ENCODE peak calls at places on chromosome 16, in six cellular contexts. O is GM04504, P is foreskin fibroblast, Z is IMR-90, B is GM23248, I is RWPE1. T is an unnamed sample.

GRCh38 chr16:65176603-65177002 is 54.7 kb upstream of the CDH11 start:
- DNase-seq in I (no peak), O (peak; percentile 61), P (peak; percentile 76), Z (peak; percentile 93), B (peak; percentile 86), T (peak; percentile 46)

GRCh38 chr16:17173134-17173729 is 297.5 kb downstream of the XYLT1 start:
- DNase-seq in Z (peak; percentile 63), B (peak; percentile 65), P (peak; percentile 50), I (peak; percentile 5), O (peak; percentile 17), T (no peak)

GRCh38 chr16:495127-495748 is 32.3 kb upstream of the CAPN15 start:
- DNase-seq in Z (peak; percentile 27), I (peak; percentile 26), O (no peak), B (peak; percentile 58), P (peak; percentile 58), T (peak; percentile 94)

GRCh38 chr16:4869147-4869790 is 22.0 kb downstream of the UBN1 start:
- DNase-seq in I (no peak), B (no peak), P (no peak), O (no peak), Z (no peak), T (no peak)

GRCh38 chr16:84156342-84156784 is 11.3 kb downstream of the DNAAF1 start:
- DNase-seq in I (no peak), O (no peak), P (peak; percentile 51), B (peak; percentile 42), Z (no peak), T (no peak)

GRCh38 chr16:13873835-13874438 is 46.0 kb upstream of the ERCC4 start:
- DNase-seq in B (peak; percentile 21), O (no peak), I (peak; percentile 14), P (peak; percentile 8), Z (peak; percentile 2), T (no peak)

GRCh38 chr16:51465026-51465425 is 314.0 kb upstream of the SALL1 start:
- DNase-seq in Z (peak; percentile 47), B (peak; percentile 68), O (peak; percentile 48), P (peak; percentile 71), I (no peak), T (no peak)

GRCh38 chr16:48409839-48410610 is 24.8 kb upstream of the SIAH1 start:
- DNase-seq in P (peak; percentile 89), I (peak; percentile 78), O (peak; percentile 34), B (peak; percentile 94), Z (peak; percentile 96), T (peak; percentile 96)

GRCh38 chr16:19393226-19394074 is 24.2 kb upstream of the TMC5 start:
- DNase-seq in B (peak; percentile 40), P (no peak), I (no peak), Z (peak; percentile 23), O (no peak), T (no peak)

GRCh38 chr16:54632322-54632721 is 298.3 kb upstream of the IRX5 start:
- DNase-seq in I (no peak), O (no peak), Z (no peak), B (no peak), P (no peak), T (no peak)

GRCh38 chr16:27461483-27462171 is 59.7 kb downstream of the IL21R start:
- DNase-seq in Z (peak; percentile 54), I (no peak), O (no peak), B (no peak), P (peak; percentile 58), T (peak; percentile 85)

GRCh38 chr16:66578596-66579531 is at the start of gene CMTM2:
- DNase-seq in I (no peak), P (peak; percentile 36), O (no peak), B (peak; percentile 19), Z (no peak), T (no peak)

GRCh38 chr16:3952342-3953131 is 72.0 kb upstream of the CREBBP start:
- DNase-seq in O (no peak), Z (no peak), I (no peak), B (peak; percentile 55), P (peak; percentile 32), T (peak; percentile 95)

GRCh38 chr16:73329363-73330306 is 281.7 kb upstream of the ZFHX3 start:
- DNase-seq in O (no peak), I (no peak), Z (no peak), B (no peak), P (no peak), T (no peak)

GRCh38 chr16:70653809-70654771 is 7.7 kb downstream of the IL34 start:
- DNase-seq in O (peak; percentile 71), P (peak; percentile 91), Z (peak; percentile 78), B (peak; percentile 94), I (peak; percentile 66), T (peak; percentile 93)

GRCh38 chr16:87681990-87682570 is 79.8 kb downstream of the JPH3 start:
- DNase-seq in I (no peak), P (peak; percentile 82), O (peak; percentile 32), B (peak; percentile 85), Z (peak; percentile 78), T (peak; percentile 98)

GRCh38 chr16:1859650-1860049 is 12.3 kb downstream of the MEIOB start:
- DNase-seq in P (no peak), O (no peak), Z (no peak), I (no peak), B (no peak), T (no peak)

GRCh38 chr16:84758627-84759026 is 58.8 kb downstream of the USP10 start:
- DNase-seq in O (no peak), B (no peak), I (no peak), P (no peak), Z (no peak), T (no peak)

GRCh38 chr16:83215417-83216001 is 588.7 kb downstream of the CDH13 start:
- DNase-seq in O (no peak), P (peak; percentile 50), Z (peak; percentile 44), B (peak; percentile 39), I (peak; percentile 32), T (peak; percentile 73)

GRCh38 chr16:50251375-50252081 is 14.8 kb upstream of the ADCY7 start:
- DNase-seq in O (peak; percentile 85), I (no peak), Z (peak; percentile 91), B (peak; percentile 98), P (peak; percentile 88), T (peak; percentile 98)

GRCh38 chr16:85088570-85089214 is 23.6 kb downstream of the CIBAR2 start:
- DNase-seq in B (no peak), O (no peak), Z (no peak), I (no peak), P (peak; percentile 40), T (peak; percentile 83)

GRCh38 chr16:4169415-4169814 is 53.2 kb upstream of the ADCY9 start:
- DNase-seq in P (no peak), B (no peak), I (no peak), O (no peak), Z (no peak), T (no peak)

GRCh38 chr16:85913688-85914422 is 14.9 kb downstream of the IRF8 start:
- DNase-seq in P (no peak), O (no peak), B (no peak), I (no peak), Z (no peak), T (peak; percentile 56)

GRCh38 chr16:17350212-17350611 is 120.5 kb downstream of the XYLT1 start:
- DNase-seq in P (peak; percentile 49), O (no peak), B (peak; percentile 90), Z (peak; percentile 67), I (no peak), T (peak; percentile 94)